ENCODE peak calls at places on chromosomes 11 and 22, in ten cellular contexts. One of them, this sample, is unnamed.

GRCh38 chr22:48670317-48670716 is 1157.4 kb downstream of the BRD1 start:
- DNase-seq in cardiac fibroblast: no peak
- DNase-seq in cardiac muscle cell: no peak
- DNase-seq in AG04450: no peak
- DNase-seq in CD8-positive, alpha-beta T cell: no peak
- DNase-seq in heart left ventricle: no peak
- DNase-seq in coronary artery: no peak
- DNase-seq in body of pancreas: no peak
- DNase-seq in right lobe of liver: no peak
- DNase-seq in Peyer's patch: no peak
- DNase-seq in this sample: no peak

GRCh38 chr11:36436084-36436483 is 74.0 kb downstream of the TRAF6 start:
- DNase-seq in cardiac fibroblast: no peak
- DNase-seq in cardiac muscle cell: no peak
- DNase-seq in AG04450: no peak
- DNase-seq in CD8-positive, alpha-beta T cell: no peak
- DNase-seq in heart left ventricle: no peak
- DNase-seq in coronary artery: no peak
- DNase-seq in body of pancreas: no peak
- DNase-seq in right lobe of liver: no peak
- DNase-seq in Peyer's patch: no peak
- DNase-seq in this sample: no peak

GRCh38 chr11:117713676-117714075 is 83.3 kb downstream of the DSCAML1 start:
- DNase-seq in cardiac fibroblast: no peak
- DNase-seq in cardiac muscle cell: no peak
- DNase-seq in AG04450: no peak
- DNase-seq in CD8-positive, alpha-beta T cell: no peak
- DNase-seq in heart left ventricle: no peak
- DNase-seq in coronary artery: no peak
- DNase-seq in body of pancreas: no peak
- DNase-seq in right lobe of liver: no peak
- DNase-seq in Peyer's patch: no peak
- DNase-seq in this sample: no peak

GRCh38 chr11:11383995-11384394 is 30.9 kb upstream of the CSNK2A3 start:
- DNase-seq in cardiac fibroblast: no peak
- DNase-seq in cardiac muscle cell: no peak
- DNase-seq in AG04450: no peak
- DNase-seq in CD8-positive, alpha-beta T cell: no peak
- DNase-seq in heart left ventricle: no peak
- DNase-seq in coronary artery: no peak
- DNase-seq in body of pancreas: no peak
- DNase-seq in right lobe of liver: no peak
- DNase-seq in Peyer's patch: no peak
- DNase-seq in this sample: no peak

GRCh38 chr11:119584193-119585037 is 144.6 kb downstream of the NECTIN1 start:
- DNase-seq in cardiac fibroblast: peak; percentile 48
- DNase-seq in cardiac muscle cell: peak; percentile 96
- DNase-seq in AG04450: peak; percentile 18
- DNase-seq in CD8-positive, alpha-beta T cell: no peak
- DNase-seq in heart left ventricle: peak; percentile 39
- DNase-seq in coronary artery: peak; percentile 65
- DNase-seq in body of pancreas: peak; percentile 54
- DNase-seq in right lobe of liver: no peak
- DNase-seq in Peyer's patch: no peak
- DNase-seq in this sample: no peak

GRCh38 chr11:119484741-119485605 is 62.0 kb upstream of the THY1 start:
- DNase-seq in cardiac fibroblast: no peak
- DNase-seq in cardiac muscle cell: no peak
- DNase-seq in AG04450: no peak
- DNase-seq in CD8-positive, alpha-beta T cell: no peak
- DNase-seq in heart left ventricle: no peak
- DNase-seq in coronary artery: peak; percentile 64
- DNase-seq in body of pancreas: peak; percentile 10
- DNase-seq in right lobe of liver: no peak
- DNase-seq in Peyer's patch: peak; percentile 36
- DNase-seq in this sample: no peak

GRCh38 chr11:119591836-119592310 is 137.1 kb downstream of the NECTIN1 start:
- DNase-seq in cardiac fibroblast: no peak
- DNase-seq in cardiac muscle cell: no peak
- DNase-seq in AG04450: no peak
- DNase-seq in CD8-positive, alpha-beta T cell: no peak
- DNase-seq in heart left ventricle: no peak
- DNase-seq in coronary artery: no peak
- DNase-seq in body of pancreas: no peak
- DNase-seq in right lobe of liver: no peak
- DNase-seq in Peyer's patch: no peak
- DNase-seq in this sample: no peak

GRCh38 chr11:128927108-128927461 is 15.6 kb downstream of the TP53AIP1 start:
- DNase-seq in cardiac fibroblast: no peak
- DNase-seq in cardiac muscle cell: no peak
- DNase-seq in AG04450: no peak
- DNase-seq in CD8-positive, alpha-beta T cell: no peak
- DNase-seq in heart left ventricle: no peak
- DNase-seq in coronary artery: no peak
- DNase-seq in body of pancreas: no peak
- DNase-seq in right lobe of liver: no peak
- DNase-seq in Peyer's patch: no peak
- DNase-seq in this sample: no peak

GRCh38 chr22:22892096-22893052 is 4.8 kb downstream of the IGLL5 start:
- DNase-seq in cardiac fibroblast: no peak
- DNase-seq in cardiac muscle cell: no peak
- DNase-seq in AG04450: no peak
- DNase-seq in CD8-positive, alpha-beta T cell: no peak
- DNase-seq in heart left ventricle: no peak
- DNase-seq in coronary artery: no peak
- DNase-seq in body of pancreas: no peak
- DNase-seq in right lobe of liver: no peak
- DNase-seq in Peyer's patch: no peak
- DNase-seq in this sample: no peak

GRCh38 chr11:62545437-62546243 is 966 bp downstream of the AHNAK start:
- DNase-seq in cardiac fibroblast: peak; percentile 94
- DNase-seq in cardiac muscle cell: peak; percentile 97
- DNase-seq in AG04450: peak; percentile 80
- DNase-seq in CD8-positive, alpha-beta T cell: peak; percentile 72
- DNase-seq in heart left ventricle: peak; percentile 96
- DNase-seq in coronary artery: peak; percentile 97
- DNase-seq in body of pancreas: peak; percentile 91
- DNase-seq in right lobe of liver: peak; percentile 86
- DNase-seq in Peyer's patch: peak; percentile 93
- DNase-seq in this sample: no peak

GRCh38 chr22:21009638-21010425 is 5.1 kb upstream of the P2RX6 start:
- DNase-seq in cardiac fibroblast: peak; percentile 53
- DNase-seq in cardiac muscle cell: peak; percentile 63
- DNase-seq in AG04450: no peak
- DNase-seq in CD8-positive, alpha-beta T cell: peak; percentile 26
- DNase-seq in heart left ventricle: no peak
- DNase-seq in coronary artery: no peak
- DNase-seq in body of pancreas: peak; percentile 55
- DNase-seq in right lobe of liver: no peak
- DNase-seq in Peyer's patch: no peak
- DNase-seq in this sample: no peak

GRCh38 chr11:66593650-66594049 is 665 bp downstream of the CCS start:
- DNase-seq in cardiac fibroblast: no peak
- DNase-seq in cardiac muscle cell: no peak
- DNase-seq in AG04450: no peak
- DNase-seq in CD8-positive, alpha-beta T cell: no peak
- DNase-seq in heart left ventricle: no peak
- DNase-seq in coronary artery: no peak
- DNase-seq in body of pancreas: no peak
- DNase-seq in right lobe of liver: no peak
- DNase-seq in Peyer's patch: no peak
- DNase-seq in this sample: no peak

GRCh38 chr11:85955531-85955930 is 100.3 kb downstream of the CCDC83 start:
- DNase-seq in cardiac fibroblast: peak; percentile 79
- DNase-seq in cardiac muscle cell: peak; percentile 85
- DNase-seq in AG04450: peak; percentile 39
- DNase-seq in CD8-positive, alpha-beta T cell: no peak
- DNase-seq in heart left ventricle: no peak
- DNase-seq in coronary artery: no peak
- DNase-seq in body of pancreas: no peak
- DNase-seq in right lobe of liver: no peak
- DNase-seq in Peyer's patch: no peak
- DNase-seq in this sample: no peak

GRCh38 chr11:27496461-27496860 is 10.1 kb downstream of the LIN7C start:
- DNase-seq in cardiac fibroblast: peak; percentile 14
- DNase-seq in cardiac muscle cell: peak; percentile 32
- DNase-seq in AG04450: no peak
- DNase-seq in CD8-positive, alpha-beta T cell: no peak
- DNase-seq in heart left ventricle: no peak
- DNase-seq in coronary artery: no peak
- DNase-seq in body of pancreas: no peak
- DNase-seq in right lobe of liver: no peak
- DNase-seq in Peyer's patch: no peak
- DNase-seq in this sample: no peak

GRCh38 chr11:78786746-78787145 is 212.1 kb upstream of the NARS2 start:
- DNase-seq in cardiac fibroblast: no peak
- DNase-seq in cardiac muscle cell: no peak
- DNase-seq in AG04450: no peak
- DNase-seq in CD8-positive, alpha-beta T cell: no peak
- DNase-seq in heart left ventricle: no peak
- DNase-seq in coronary artery: no peak
- DNase-seq in body of pancreas: no peak
- DNase-seq in right lobe of liver: no peak
- DNase-seq in Peyer's patch: no peak
- DNase-seq in this sample: no peak

GRCh38 chr11:78783846-78784245 is 209.2 kb upstream of the NARS2 start:
- DNase-seq in cardiac fibroblast: no peak
- DNase-seq in cardiac muscle cell: no peak
- DNase-seq in AG04450: no peak
- DNase-seq in CD8-positive, alpha-beta T cell: no peak
- DNase-seq in heart left ventricle: no peak
- DNase-seq in coronary artery: no peak
- DNase-seq in body of pancreas: no peak
- DNase-seq in right lobe of liver: no peak
- DNase-seq in Peyer's patch: no peak
- DNase-seq in this sample: no peak

GRCh38 chr11:78784321-78785061 is 209.8 kb upstream of the NARS2 start:
- DNase-seq in cardiac fibroblast: peak; percentile 82
- DNase-seq in cardiac muscle cell: peak; percentile 44
- DNase-seq in AG04450: peak; percentile 70
- DNase-seq in CD8-positive, alpha-beta T cell: no peak
- DNase-seq in heart left ventricle: no peak
- DNase-seq in coronary artery: no peak
- DNase-seq in body of pancreas: no peak
- DNase-seq in right lobe of liver: no peak
- DNase-seq in Peyer's patch: no peak
- DNase-seq in this sample: no peak

GRCh38 chr11:78787696-78788095 is 213.0 kb upstream of the NARS2 start:
- DNase-seq in cardiac fibroblast: no peak
- DNase-seq in cardiac muscle cell: no peak
- DNase-seq in AG04450: no peak
- DNase-seq in CD8-positive, alpha-beta T cell: no peak
- DNase-seq in heart left ventricle: no peak
- DNase-seq in coronary artery: no peak
- DNase-seq in body of pancreas: no peak
- DNase-seq in right lobe of liver: no peak
- DNase-seq in Peyer's patch: no peak
- DNase-seq in this sample: no peak

GRCh38 chr11:78786086-78786485 is 211.4 kb upstream of the NARS2 start:
- DNase-seq in cardiac fibroblast: no peak
- DNase-seq in cardiac muscle cell: no peak
- DNase-seq in AG04450: no peak
- DNase-seq in CD8-positive, alpha-beta T cell: no peak
- DNase-seq in heart left ventricle: no peak
- DNase-seq in coronary artery: no peak
- DNase-seq in body of pancreas: no peak
- DNase-seq in right lobe of liver: no peak
- DNase-seq in Peyer's patch: no peak
- DNase-seq in this sample: no peak
- H3K4me3 ChIP-seq in cardiac fibroblast: no peak overlapping the region
- H3K4me3 ChIP-seq in cardiac muscle cell: no peak overlapping the region
- H3K4me3 ChIP-seq in AG04450: no peak overlapping the region
- H3K4me3 ChIP-seq in CD8-positive, alpha-beta T cell: no peak overlapping the region
- H3K4me3 ChIP-seq in heart left ventricle: no peak overlapping the region
- H3K4me3 ChIP-seq in coronary artery: no peak overlapping the region
- H3K4me3 ChIP-seq in body of pancreas: no peak overlapping the region
- H3K4me3 ChIP-seq in right lobe of liver: no peak overlapping the region
- H3K4me3 ChIP-seq in Peyer's patch: no peak overlapping the region
- H3K4me3 ChIP-seq in this sample: no peak overlapping the region

DNA sequence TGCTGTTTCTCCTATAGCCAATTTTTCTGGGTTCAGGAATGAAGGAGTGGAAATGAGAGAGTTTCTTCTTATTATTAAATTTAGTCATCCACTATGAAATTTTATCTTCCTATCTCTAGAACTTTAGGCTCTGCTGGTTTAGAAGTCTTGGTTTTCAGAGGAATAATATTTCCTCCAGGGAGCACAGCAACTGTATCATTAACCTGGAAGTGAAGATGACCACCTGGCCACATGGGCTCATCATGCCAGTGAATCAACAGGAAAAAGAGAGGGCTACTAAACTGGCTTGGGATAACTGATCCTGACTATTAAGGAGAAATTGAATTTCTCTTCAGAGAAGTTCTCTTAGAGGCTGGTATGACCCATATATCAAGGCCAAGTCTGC is 44.4 kb downstream of the ADM start:
- DNase-seq in cardiac fibroblast: no peak
- DNase-seq in cardiac muscle cell: no peak
- DNase-seq in AG04450: no peak
- DNase-seq in CD8-positive, alpha-beta T cell: no peak
- DNase-seq in heart left ventricle: no peak
- DNase-seq in coronary artery: no peak
- DNase-seq in body of pancreas: no peak
- DNase-seq in right lobe of liver: no peak
- DNase-seq in Peyer's patch: no peak
- DNase-seq in this sample: no peak
- TF ChIP-seq CTCF in cardiac fibroblast: no peak
- TF ChIP-seq CTCF in cardiac muscle cell: no peak
- TF ChIP-seq CTCF in AG04450: no peak
- TF ChIP-seq CTCF in CD8-positive, alpha-beta T cell: no peak
- TF ChIP-seq CTCF in heart left ventricle: no peak
- TF ChIP-seq CTCF in coronary artery: no peak
- TF ChIP-seq CTCF in body of pancreas: no peak
- TF ChIP-seq CTCF in right lobe of liver: no peak
- TF ChIP-seq CTCF in Peyer's patch: no peak
- TF ChIP-seq CTCF in this sample: no peak

DNA sequence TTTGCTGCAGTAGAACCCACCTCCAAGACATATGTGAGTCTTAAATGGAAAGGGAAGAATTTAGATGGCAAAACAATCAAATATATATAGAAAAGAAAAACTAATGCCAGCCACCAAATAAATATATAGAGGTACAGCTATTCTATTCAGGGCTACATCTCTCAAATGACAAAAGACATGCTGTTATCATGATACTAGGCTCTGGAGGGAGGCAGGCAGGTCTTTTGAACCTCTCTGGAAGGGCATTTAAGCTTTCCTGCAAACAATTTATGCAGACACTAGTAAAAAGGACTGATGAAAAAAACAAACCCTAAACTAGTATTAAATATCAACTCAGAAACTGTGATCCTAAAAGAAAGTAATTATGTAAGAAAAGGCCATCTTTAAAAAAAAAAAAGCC is 24.4 kb downstream of the UEVLD start:
- DNase-seq in cardiac fibroblast: no peak
- DNase-seq in cardiac muscle cell: no peak
- DNase-seq in AG04450: no peak
- DNase-seq in CD8-positive, alpha-beta T cell: no peak
- DNase-seq in heart left ventricle: no peak
- DNase-seq in coronary artery: no peak
- DNase-seq in body of pancreas: no peak
- DNase-seq in right lobe of liver: no peak
- DNase-seq in Peyer's patch: no peak
- DNase-seq in this sample: no peak
- H3K4me3 ChIP-seq in cardiac fibroblast: no peak overlapping the region
- H3K4me3 ChIP-seq in cardiac muscle cell: no peak overlapping the region
- H3K4me3 ChIP-seq in AG04450: no peak overlapping the region
- H3K4me3 ChIP-seq in CD8-positive, alpha-beta T cell: no peak overlapping the region
- H3K4me3 ChIP-seq in heart left ventricle: no peak overlapping the region
- H3K4me3 ChIP-seq in coronary artery: no peak overlapping the region
- H3K4me3 ChIP-seq in body of pancreas: no peak overlapping the region
- H3K4me3 ChIP-seq in right lobe of liver: no peak overlapping the region
- H3K4me3 ChIP-seq in Peyer's patch: no peak overlapping the region
- H3K4me3 ChIP-seq in this sample: no peak overlapping the region

GRCh38 chr11:64271339-64272132 is 12.9 kb downstream of the BAD start:
- DNase-seq in cardiac fibroblast: peak; percentile 93
- DNase-seq in cardiac muscle cell: peak; percentile 97
- DNase-seq in AG04450: peak; percentile 86
- DNase-seq in CD8-positive, alpha-beta T cell: peak; percentile 83
- DNase-seq in heart left ventricle: peak; percentile 95
- DNase-seq in coronary artery: peak; percentile 97
- DNase-seq in body of pancreas: peak; percentile 95
- DNase-seq in right lobe of liver: peak; percentile 92
- DNase-seq in Peyer's patch: peak; percentile 90
- DNase-seq in this sample: peak; percentile 67
- TF ChIP-seq CTCF in cardiac fibroblast: no peak
- TF ChIP-seq CTCF in cardiac muscle cell: peak; percentile 5
- TF ChIP-seq CTCF in AG04450: no peak
- TF ChIP-seq CTCF in CD8-positive, alpha-beta T cell: no peak
- TF ChIP-seq CTCF in heart left ventricle: peak; percentile 47
- TF ChIP-seq CTCF in coronary artery: no peak
- TF ChIP-seq CTCF in body of pancreas: peak; percentile 9
- TF ChIP-seq CTCF in right lobe of liver: no peak
- TF ChIP-seq CTCF in Peyer's patch: no peak
- TF ChIP-seq CTCF in this sample: no peak

This sample was measured in Panc1.